ENCODE peak calls at places on chromosomes 4 and X, in four cellular contexts. O is HEK293T, W is NCI-H345, H is T-helper 1 cell. B is an unnamed sample.

GRCh38 chr4:144820115-144820514 is 174.2 kb downstream of the HHIP start:
- DNase-seq in O (no peak), W (no peak), H (no peak), B (no peak)

GRCh38 chrX:54482839-54483593 is 13.0 kb downstream of the FGD1 start:
- DNase-seq in O (no peak), W (no peak), H (no peak), B (no peak)

GRCh38 chr4:100317032-100317864 is 127.0 kb upstream of the DDIT4L start:
- DNase-seq in O (no peak), W (no peak), H (no peak), B (no peak)

GRCh38 chr4:99305638-99306380 is 15.0 kb upstream of the ADH1A start:
- DNase-seq in O (no peak), W (no peak), H (no peak), B (no peak)

GRCh38 chr4:112284662-112285411 is 867 bp downstream of the TIFA start:
- DNase-seq in O (no peak), W (no peak), H (peak), B (peak)

GRCh38 chr4:89140168-89140759 is 28.9 kb downstream of the TIGD2 start:
- DNase-seq in O (no peak), W (peak), H (no peak), B (peak)

GRCh38 chrX:148984238-148984637 is 483.8 kb downstream of the AFF2 start:
- DNase-seq in O (no peak), W (no peak), H (no peak), B (no peak)

GRCh38 chrX:106397788-106398538 is 213.8 kb upstream of the RADX start:
- DNase-seq in O (peak), W (no peak), H (no peak), B (no peak)

GRCh38 chr4:182213024-182213423 is 30.2 kb upstream of the TENM3 start:
- DNase-seq in O (no peak), W (no peak), H (no peak), B (no peak)

GRCh38 chr4:79088991-79089705 is 149.9 kb upstream of the PAQR3 start:
- DNase-seq in O (no peak), W (no peak), H (no peak), B (no peak)

GRCh38 chr4:81891005-81891795 is 419.5 kb upstream of the RASGEF1B start:
- DNase-seq in O (no peak), W (no peak), H (no peak), B (no peak)

GRCh38 chr4:155543126-155543765 is 123.4 kb upstream of the GUCY1A1 start:
- DNase-seq in O (no peak), W (no peak), H (peak), B (no peak)

GRCh38 chr4:7172946-7173345 is 19.4 kb upstream of the SORCS2 start:
- DNase-seq in O (no peak), W (no peak), H (no peak), B (no peak)

GRCh38 chr4:155143512-155143911 is 64.9 kb upstream of the NPY2R start:
- DNase-seq in O (no peak), W (no peak), H (no peak), B (no peak)

GRCh38 chr4:77819409-77819835 is 254 bp upstream of the CNOT6L start:
- DNase-seq in O (no peak), W (peak), H (no peak), B (peak)

GRCh38 chr4:87908341-87908740 is 67.2 kb upstream of the SPP1 start:
- DNase-seq in O (no peak), W (no peak), H (no peak), B (no peak)

GRCh38 chrX:22686138-22686541 is 313.6 kb upstream of the DDX53 start:
- DNase-seq in O (no peak), W (peak), H (no peak), B (no peak)

GRCh38 chrX:2272337-2272736 is 228.4 kb downstream of the DHRSX start:
- DNase-seq in O (no peak), W (no peak), H (no peak), B (peak)

GRCh38 chr4:137664055-137664405 is 131.7 kb upstream of the PCDH18 start:
- DNase-seq in O (no peak), W (no peak), H (no peak), B (no peak)

GRCh38 chr4:139416073-139416673 is 37.7 kb upstream of the RAB33B start:
- DNase-seq in O (peak), W (no peak), H (peak), B (no peak)

GRCh38 chr4:106690487-106690886 is 321.9 kb upstream of the GIMD1 start:
- DNase-seq in O (no peak), W (no peak), H (peak), B (no peak)

GRCh38 chr4:164613761-164614277 is 140.1 kb upstream of the SMIM31 start:
- DNase-seq in O (no peak), W (no peak), H (no peak), B (no peak)

GRCh38 chr4:74961230-74961629 is 28.3 kb downstream of the PARM1 start:
- DNase-seq in O (no peak), W (no peak), H (no peak), B (no peak)

GRCh38 chr4:187236491-187236890 is 512.8 kb upstream of the FAT1 start:
- DNase-seq in O (no peak), W (no peak), H (no peak), B (no peak)

GRCh38 chr4:134862116-134862515 is 660.5 kb upstream of the PABPC4L start:
- DNase-seq in O (no peak), W (no peak), H (no peak), B (no peak)

GRCh38 chrX:31423575-31424284 is 351.9 kb upstream of the FTHL17 start:
- DNase-seq in O (peak), W (peak), H (peak), B (peak)

GRCh38 chr4:60611762-60612496 is 588.2 kb upstream of the ADGRL3 start:
- DNase-seq in O (no peak), W (no peak), H (no peak), B (no peak)

GRCh38 chrX:38804481-38805293 is 3.4 kb downstream of the MID1IP1 start:
- DNase-seq in O (peak), W (peak), H (peak), B (peak)

GRCh38 chr4:2363056-2363719 is 55.3 kb downstream of the ZFYVE28 start:
- DNase-seq in O (no peak), W (no peak), H (no peak), B (peak)

GRCh38 chr4:168877779-168878491 is 132.1 kb downstream of the CBR4 start:
- DNase-seq in O (no peak), W (no peak), H (peak), B (peak)

GRCh38 chrX:136179133-136179532 is 31.8 kb downstream of the FHL1 start:
- DNase-seq in O (no peak), W (no peak), H (no peak), B (no peak)

GRCh38 chrX:98299785-98300184 is 1416.1 kb downstream of the RPA4 start:
- DNase-seq in O (no peak), W (no peak), H (no peak), B (no peak)

GRCh38 chr4:72631296-72631695 is 62.3 kb upstream of the ADAMTS3 start:
- DNase-seq in O (no peak), W (no peak), H (no peak), B (no peak)

GRCh38 chr4:16070203-16070602 is 13.6 kb downstream of the PROM1 start:
- DNase-seq in O (no peak), W (no peak), H (no peak), B (no peak)

GRCh38 chrX:69285401-69285871 is 120.2 kb upstream of the PJA1 start:
- DNase-seq in O (no peak), W (no peak), H (no peak), B (no peak)

B was measured in WERI-Rb-1.